ENCODE peak calls at places on chromosome 1, in seven cellular contexts. G is tibial artery, P is astrocyte of the spinal cord, Z is OCI-LY7, U is thoracic aorta, E is upper lobe of right lung, A is psoas muscle. Q is an unnamed sample.

GRCh38 chr1:104953555-104953954 is 1203.9 kb downstream of the AMY1C start:
- DNase-seq in G (no peak), P (no peak), Z (no peak), U (no peak), E (no peak), A (no peak), Q (no peak)

GRCh38 chr1:24586970-24587820 is 31.3 kb downstream of the NCMAP start:
- DNase-seq in G (no peak), P (peak), Z (peak), U (no peak), E (no peak), A (no peak), Q (no peak)

GRCh38 chr1:231395996-231396385 is 26.1 kb downstream of the EGLN1 start:
- DNase-seq in G (no peak), P (no peak), Z (no peak), U (no peak), E (no peak), A (no peak), Q (no peak)

GRCh38 chr1:37544530-37544929 is 9.6 kb downstream of the SNIP1 start:
- DNase-seq in G (peak), P (no peak), Z (no peak), U (no peak), E (no peak), A (no peak), Q (no peak)

GRCh38 chr1:116825735-116826438 is 71.7 kb downstream of the CD2 start:
- DNase-seq in G (no peak), P (no peak), Z (no peak), U (no peak), E (no peak), A (no peak), Q (no peak)

GRCh38 chr1:6171546-6172124 is 8.5 kb downstream of the CHD5 start:
- DNase-seq in G (no peak), P (no peak), Z (peak), U (no peak), E (no peak), A (no peak), Q (no peak)

GRCh38 chr1:65799601-65800000 is 6.9 kb downstream of the PDE4B start:
- DNase-seq in G (no peak), P (no peak), Z (no peak), U (no peak), E (no peak), A (no peak), Q (no peak)

GRCh38 chr1:230090194-230090711 is 23.2 kb downstream of the GALNT2 start:
- DNase-seq in G (no peak), P (peak), Z (no peak), U (no peak), E (no peak), A (no peak), Q (no peak)

GRCh38 chr1:55443175-55443933 is 228.2 kb upstream of the USP24 start:
- DNase-seq in G (peak), P (peak), Z (no peak), U (peak), E (peak), A (peak), Q (peak)

GRCh38 chr1:235657269-235657668 is 7.7 kb upstream of the GNG4 start:
- DNase-seq in G (no peak), P (no peak), Z (no peak), U (no peak), E (no peak), A (no peak), Q (no peak)

GRCh38 chr1:9860887-9861286 is 37.1 kb upstream of the CLSTN1 start:
- DNase-seq in G (no peak), P (no peak), Z (no peak), U (no peak), E (no peak), A (no peak), Q (no peak)

GRCh38 chr1:233328661-233329498 is 1.4 kb downstream of the MAP3K21 start:
- DNase-seq in G (no peak), P (no peak), Z (no peak), U (no peak), E (peak), A (peak), Q (no peak)

GRCh38 chr1:228303596-228303995 is 95.8 kb downstream of the OBSCN start:
- DNase-seq in G (no peak), P (no peak), Z (no peak), U (no peak), E (no peak), A (no peak), Q (no peak)

GRCh38 chr1:204670152-204670927 is 15.2 kb downstream of the LRRN2 start:
- DNase-seq in G (peak), P (peak), Z (no peak), U (no peak), E (no peak), A (no peak), Q (peak)
- H3K4me3 ChIP-seq in G (no peak), P (no peak), Z (no peak), U (no peak), E (no peak), A (no peak), Q (no peak)

GRCh38 chr1:119648620-119649004 is 546 bp upstream of the ZNF697 start:
- DNase-seq in G (no peak), P (no peak), Z (no peak), U (no peak), E (no peak), A (no peak), Q (no peak)
- H3K4me3 ChIP-seq in G (peak), P (peak), Z (no peak), U (peak), E (peak), A (peak), Q (peak)

GRCh38 chr1:8423134-8423701 is 105.3 kb downstream of the SLC45A1 start:
- DNase-seq in G (peak), P (no peak), Z (peak), U (no peak), E (peak), A (no peak), Q (no peak)

GRCh38 chr1:8423702-8424538 is 106.0 kb downstream of the SLC45A1 start:
- DNase-seq in G (peak), P (peak), Z (peak), U (peak), E (peak), A (peak), Q (peak)

GRCh38 chr1:8425781-8426161 is 107.9 kb downstream of the SLC45A1 start:
- DNase-seq in G (no peak), P (no peak), Z (no peak), U (no peak), E (no peak), A (no peak), Q (no peak)

GRCh38 chr1:8425150-8425780 is 107.4 kb downstream of the SLC45A1 start:
- DNase-seq in G (no peak), P (no peak), Z (peak), U (no peak), E (no peak), A (no peak), Q (no peak)

GRCh38 chr1:8424539-8425116 is 106.7 kb downstream of the SLC45A1 start:
- DNase-seq in G (peak), P (no peak), Z (peak), U (peak), E (peak), A (peak), Q (no peak)
- H3K4me3 ChIP-seq in G (peak), P (no peak), Z (peak), U (peak), E (peak), A (peak), Q (peak)

GRCh38 chr1:112044745-112045144 is 55.3 kb upstream of the KCND3 start:
- DNase-seq in G (no peak), P (no peak), Z (no peak), U (no peak), E (no peak), A (no peak), Q (no peak)
- H3K4me3 ChIP-seq in G (no peak), P (no peak), Z (no peak), U (no peak), E (no peak), A (no peak), Q (no peak)